ENCODE peak calls at places on chromosome 18, in nine cellular contexts. G is PC-3, Y is astrocyte of the spinal cord, T is fibroblast of mammary gland, I is HL-60, M is mammary epithelial cell, J is psoas muscle, O is H7, S is bronchial epithelial cell. A is an unnamed sample.

GRCh38 chr18:5137261-5137660 is 59.8 kb downstream of the AKAIN1 start:
- DNase-seq in M (no peak), Y (no peak), G (no peak), J (no peak), O (no peak), I (no peak), T (no peak), S (no peak), A (no peak)

GRCh38 chr18:2154278-2154677 is 417.0 kb downstream of the METTL4 start:
- DNase-seq in G (no peak), M (no peak), J (no peak), Y (no peak), I (no peak), T (no peak), S (no peak), O (no peak), A (no peak)

GRCh38 chr18:44986933-44987332 is 306.2 kb downstream of the SETBP1 start:
- DNase-seq in S (no peak), I (no peak), O (no peak), J (no peak), G (no peak), T (peak), Y (no peak), M (no peak), A (no peak)

GRCh38 chr18:13437034-13437433 is 218.5 kb downstream of the LDLRAD4 start:
- DNase-seq in O (no peak), T (no peak), J (no peak), Y (no peak), G (no peak), S (no peak), M (no peak), I (peak), A (no peak)

GRCh38 chr18:24726727-24727539 is 266.5 kb downstream of the HRH4 start:
- DNase-seq in J (peak), S (peak), G (peak), M (peak), Y (peak), T (peak), O (peak), I (peak), A (peak)

GRCh38 chr18:5463390-5463789 is 80.4 kb downstream of the EPB41L3 start:
- DNase-seq in S (no peak), G (no peak), M (no peak), Y (peak), O (no peak), T (peak), I (peak), J (peak), A (peak)

GRCh38 chr18:9147440-9148238 is 11.1 kb downstream of the ANKRD12 start:
- DNase-seq in G (peak), Y (peak), S (peak), M (peak), I (peak), T (peak), O (peak), J (no peak), A (no peak)

GRCh38 chr18:26091047-26091630 is 726 bp upstream of the SS18 start:
- DNase-seq in O (peak), M (no peak), Y (no peak), S (no peak), J (peak), I (no peak), T (peak), G (no peak), A (peak)

GRCh38 chr18:3794537-3795348 is 344.8 kb downstream of the TGIF1 start:
- DNase-seq in M (peak), Y (peak), T (peak), G (peak), J (no peak), S (peak), I (no peak), O (no peak), A (no peak)

DNA sequence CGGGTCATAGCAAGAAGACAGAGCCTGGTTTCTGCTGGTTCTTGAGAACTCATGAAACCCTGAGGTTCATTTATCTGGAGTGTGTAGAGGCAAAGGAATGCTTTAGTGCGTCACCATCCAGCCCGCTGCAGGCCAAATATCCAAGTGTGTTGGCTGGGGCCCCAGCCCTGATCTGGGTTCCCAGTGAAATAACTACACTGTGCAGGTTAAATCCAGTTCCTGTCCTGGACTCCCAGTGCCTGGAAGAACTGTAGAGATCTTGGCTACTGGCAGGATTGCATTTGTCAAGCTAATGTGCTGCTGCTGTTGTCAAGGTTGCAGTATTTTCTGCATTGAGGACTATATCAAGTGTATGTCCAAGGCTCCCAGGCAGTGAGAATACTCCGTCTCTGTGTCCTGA is 89.9 kb downstream of the MAPK4 start:
- DNase-seq in S (no peak), O (no peak), G (no peak), Y (peak), T (peak), I (no peak), J (peak), M (peak), A (peak)
- H3K4me3 ChIP-seq in S (no peak), O (no peak), G (no peak), Y (no peak), T (no peak), I (no peak), J (no peak), M (no peak), A (no peak)

DNA sequence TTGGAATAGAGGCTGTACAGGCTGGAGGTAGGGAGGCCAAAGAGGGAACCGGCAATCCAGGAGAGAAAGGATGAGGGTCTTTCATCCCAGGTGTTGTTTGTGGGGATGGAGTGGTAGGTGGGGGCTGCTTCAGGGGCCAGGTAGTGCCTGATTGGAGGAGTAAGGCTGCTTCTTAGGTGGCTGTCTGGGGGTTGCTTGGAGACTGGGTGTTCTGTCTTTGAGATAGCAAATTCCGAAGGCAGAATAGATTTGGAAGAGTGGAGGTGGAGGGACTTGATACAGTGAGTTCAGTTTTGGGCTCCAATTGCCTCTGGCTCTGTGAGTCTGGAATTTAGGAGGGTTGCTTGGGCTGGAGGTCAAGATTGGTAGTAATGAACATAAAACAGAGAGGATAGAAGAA is 5.9 kb downstream of the ZNF532 start:
- DNase-seq in J (no peak), T (no peak), G (no peak), Y (no peak), I (no peak), O (no peak), S (no peak), M (no peak), A (no peak)
- H3K4me3 ChIP-seq in J (no peak), T (no peak), G (no peak), Y (no peak), I (no peak), O (no peak), S (no peak), M (no peak), A (no peak)

GRCh38 chr18:12276736-12277554 is 22.8 kb downstream of the CIDEA start:
- DNase-seq in O (no peak), G (no peak), J (no peak), I (no peak), T (no peak), S (no peak), M (no peak), Y (no peak), A (peak)

GRCh38 chr18:12279781-12280531 is 25.8 kb downstream of the CIDEA start:
- DNase-seq in I (no peak), S (no peak), M (no peak), Y (no peak), T (no peak), G (no peak), O (no peak), J (no peak), A (no peak)

GRCh38 chr18:12281861-12282260 is 26.2 kb upstream of the TUBB6 start:
- DNase-seq in T (no peak), Y (no peak), O (no peak), I (no peak), J (no peak), G (no peak), M (no peak), S (no peak), A (no peak)

GRCh38 chr18:12278153-12278764 is 24.1 kb downstream of the CIDEA start:
- DNase-seq in J (no peak), T (no peak), I (no peak), O (peak), Y (no peak), S (peak), M (peak), G (peak), A (no peak)

DNA sequence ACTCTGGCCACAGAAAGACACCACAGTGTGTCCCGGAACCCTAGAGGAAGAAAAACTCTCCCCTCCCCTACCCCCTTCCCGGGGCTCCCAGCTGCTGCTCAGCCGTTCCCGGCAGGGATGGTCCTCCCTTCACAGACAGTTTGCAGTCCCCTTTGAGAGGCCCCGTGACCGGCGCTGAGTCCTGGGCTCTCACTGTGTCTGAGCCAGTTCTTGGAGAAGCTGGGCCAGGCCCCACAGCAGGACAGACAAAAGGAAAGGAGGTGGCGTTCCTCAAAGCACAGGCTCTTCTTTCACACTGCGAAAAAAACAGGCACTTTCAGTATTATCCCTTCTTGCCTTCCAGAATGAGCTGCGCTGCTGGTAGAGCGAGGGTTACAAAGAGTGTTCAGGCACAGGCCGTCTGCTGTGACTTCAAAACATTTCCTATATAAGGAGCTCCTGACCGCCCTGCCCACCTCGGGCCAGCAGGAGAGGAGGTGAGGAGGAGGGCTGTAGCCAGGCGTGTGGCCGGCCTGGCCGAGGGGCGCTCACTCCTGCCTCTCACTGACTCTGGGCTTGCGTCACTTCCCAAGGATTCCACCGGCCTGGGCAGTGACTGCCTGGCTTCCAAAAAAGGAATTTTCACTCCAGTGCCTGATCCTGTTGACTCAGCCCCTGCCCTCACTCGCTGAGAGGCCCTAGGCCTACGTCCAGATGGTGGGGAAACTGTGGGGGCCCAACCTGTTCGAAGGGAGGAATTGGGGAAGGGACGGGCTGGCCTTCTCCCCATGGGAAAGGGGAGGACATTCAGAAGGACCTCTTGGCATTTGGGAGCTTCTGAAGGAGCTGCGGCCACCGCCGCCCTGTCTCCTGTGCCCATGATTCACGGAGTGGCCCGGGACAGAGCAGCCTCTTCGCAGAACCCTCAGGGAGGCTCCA is 24.9 kb downstream of the CIDEA start:
- DNase-seq in Y (peak), S (peak), O (peak), T (peak), I (no peak), M (peak), J (peak), G (no peak), A (peak)
- H3K4me3 ChIP-seq in Y (peak), S (peak), O (no peak), T (peak), I (no peak), M (peak), J (peak), G (no peak), A (peak)

GRCh38 chr18:75071866-75072671 is 136.9 kb downstream of the PTGR3 start:
- DNase-seq in G (no peak), I (no peak), S (no peak), J (no peak), Y (no peak), T (no peak), M (no peak), O (no peak), A (no peak)

GRCh38 chr18:75071484-75071785 is 137.5 kb downstream of the PTGR3 start:
- DNase-seq in I (no peak), J (no peak), Y (no peak), T (no peak), S (no peak), G (no peak), M (no peak), O (no peak), A (no peak)

GRCh38 chr18:75072672-75073371 is 136.1 kb downstream of the PTGR3 start:
- DNase-seq in M (no peak), S (no peak), G (no peak), Y (no peak), J (no peak), O (no peak), T (no peak), I (no peak), A (no peak)

GRCh38 chr18:75070235-75070624 is 138.7 kb downstream of the PTGR3 start:
- DNase-seq in M (no peak), Y (no peak), O (no peak), I (no peak), S (no peak), G (no peak), J (no peak), T (no peak), A (no peak)

DNA sequence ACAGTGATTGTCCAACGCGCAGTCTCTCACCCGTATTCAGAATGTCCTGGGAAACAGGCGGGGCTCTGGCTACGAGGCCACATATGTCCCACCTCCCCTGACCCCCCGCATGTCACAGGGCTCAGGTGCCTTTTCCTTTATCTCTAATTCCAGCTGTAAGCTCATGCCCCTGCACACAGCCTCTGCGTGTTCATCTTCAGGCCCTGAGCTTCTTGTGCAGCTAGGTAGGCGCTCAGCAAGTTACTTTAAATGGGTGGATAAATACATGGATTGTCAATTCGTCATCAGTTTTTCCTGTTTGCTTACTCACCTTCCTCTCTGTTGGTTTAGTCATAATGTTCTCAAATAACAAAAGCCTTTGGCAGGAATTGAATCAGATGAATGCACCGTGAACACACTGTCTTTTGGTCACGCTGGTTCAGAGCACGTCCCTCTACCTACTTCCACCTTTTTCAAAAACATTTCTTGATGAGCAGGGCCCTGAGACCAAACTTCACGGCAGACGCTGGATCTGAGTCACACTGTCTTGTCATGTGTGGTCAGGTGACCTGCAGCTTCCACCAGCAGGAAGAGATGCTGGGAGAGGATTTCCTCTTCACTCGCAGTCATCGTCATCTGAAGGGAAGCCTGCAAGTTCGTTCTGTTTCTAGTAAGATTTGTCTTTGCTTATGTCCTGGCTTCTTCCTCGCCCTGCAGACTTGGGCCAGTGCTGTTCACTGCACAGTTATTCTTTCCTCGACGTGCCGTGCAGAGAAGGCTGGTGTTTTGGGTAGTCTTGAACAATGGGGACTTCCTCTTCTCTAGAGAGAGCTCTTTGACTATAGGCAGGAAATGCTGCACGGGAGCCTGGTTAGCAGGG is 138.1 kb downstream of the PTGR3 start:
- DNase-seq in T (peak), S (peak), Y (peak), G (peak), I (peak), M (peak), O (no peak), J (no peak), A (peak)
- H3K4me3 ChIP-seq in T (peak), S (no peak), Y (peak), G (peak), I (peak), M (no peak), O (no peak), J (peak), A (no peak)

DNA sequence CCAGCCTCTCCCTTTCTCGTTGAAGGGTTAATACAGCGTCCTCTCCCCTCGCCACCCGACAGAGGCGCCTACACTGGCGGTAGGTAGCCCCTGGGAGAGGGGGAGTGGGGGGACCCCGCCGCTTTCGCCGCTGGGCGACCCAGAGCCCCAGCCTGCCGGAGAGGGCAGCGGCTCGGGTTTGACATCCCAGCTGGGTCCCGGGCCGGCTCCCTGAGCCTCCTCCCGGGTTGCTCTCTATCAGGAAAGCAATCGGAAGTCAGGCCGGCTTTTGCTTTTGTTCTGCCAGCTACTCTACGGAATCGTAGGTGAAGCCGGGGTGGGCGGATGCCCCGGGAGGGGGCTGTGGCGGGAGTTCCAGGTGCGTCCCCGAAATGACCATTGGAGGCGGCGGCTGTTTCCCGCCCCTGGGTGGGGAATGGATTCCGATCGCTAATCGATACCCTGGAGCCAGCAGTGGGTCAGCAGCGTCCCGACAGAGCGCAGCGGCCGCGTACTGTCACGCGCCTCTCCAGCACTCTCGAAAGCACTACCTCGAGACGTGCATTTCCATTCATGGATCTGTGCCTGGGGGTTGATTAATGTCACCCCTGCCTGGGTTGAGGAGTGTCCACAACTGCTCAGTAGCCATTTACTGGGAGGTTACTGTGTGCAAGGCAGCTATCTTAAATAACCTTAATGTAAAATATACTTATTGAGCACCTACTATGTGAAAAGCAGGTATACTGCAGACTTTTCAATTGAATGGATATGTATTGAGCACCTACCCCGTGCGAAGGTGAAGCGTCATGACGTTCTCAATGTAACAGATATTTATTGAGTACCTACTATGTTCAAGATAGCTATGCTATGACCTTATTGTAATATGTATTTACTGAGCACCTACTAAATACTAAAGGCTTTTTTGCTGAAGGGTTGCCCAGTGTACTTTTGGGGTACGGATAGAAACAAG is 1.1 kb downstream of the MAPK4 start:
- DNase-seq in O (peak), Y (no peak), I (no peak), G (no peak), S (no peak), J (no peak), T (no peak), M (no peak), A (no peak)
- H3K4me3 ChIP-seq in O (peak), Y (peak), I (peak), G (no peak), S (peak), J (peak), T (peak), M (peak), A (peak)

GRCh38 chr18:58579561-58580047 is 49.3 kb downstream of the ALPK2 start:
- DNase-seq in M (no peak), O (no peak), G (no peak), I (no peak), Y (peak), J (no peak), S (no peak), T (peak), A (no peak)

GRCh38 chr18:58578835-58579560 is 49.9 kb downstream of the ALPK2 start:
- DNase-seq in I (no peak), G (peak), T (peak), O (no peak), J (no peak), S (peak), M (peak), Y (peak), A (no peak)

GRCh38 chr18:58576641-58577251 is 52.1 kb downstream of the ALPK2 start:
- DNase-seq in G (no peak), O (no peak), Y (peak), T (no peak), M (no peak), S (no peak), J (no peak), I (no peak), A (no peak)

GRCh38 chr18:58580078-58580477 is 48.8 kb downstream of the ALPK2 start:
- DNase-seq in S (no peak), Y (peak), T (peak), G (no peak), O (no peak), J (no peak), I (no peak), M (no peak), A (no peak)

GRCh38 chr18:58578321-58578720 is 50.6 kb downstream of the ALPK2 start:
- DNase-seq in Y (peak), M (no peak), J (no peak), T (peak), O (no peak), G (no peak), I (no peak), S (no peak), A (no peak)
- H3K4me3 ChIP-seq in Y (peak), M (no peak), J (peak), T (peak), O (no peak), G (no peak), I (no peak), S (no peak), A (no peak)

GRCh38 chr18:49786019-49786720 is 27.2 kb downstream of the ACAA2 start:
- DNase-seq in Y (no peak), O (no peak), G (no peak), I (no peak), T (no peak), J (no peak), M (no peak), S (no peak), A (no peak)

GRCh38 chr18:49784427-49785185 is 28.7 kb downstream of the ACAA2 start:
- DNase-seq in G (peak), M (no peak), O (no peak), T (peak), I (no peak), Y (peak), J (no peak), S (peak), A (no peak)

GRCh38 chr18:49788327-49788908 is 24.9 kb downstream of the ACAA2 start:
- DNase-seq in M (peak), G (peak), S (peak), J (no peak), T (peak), Y (peak), I (no peak), O (no peak), A (no peak)
- H3K4me3 ChIP-seq in M (no peak), G (peak), S (no peak), J (no peak), T (no peak), Y (no peak), I (no peak), O (no peak), A (no peak)

DNA sequence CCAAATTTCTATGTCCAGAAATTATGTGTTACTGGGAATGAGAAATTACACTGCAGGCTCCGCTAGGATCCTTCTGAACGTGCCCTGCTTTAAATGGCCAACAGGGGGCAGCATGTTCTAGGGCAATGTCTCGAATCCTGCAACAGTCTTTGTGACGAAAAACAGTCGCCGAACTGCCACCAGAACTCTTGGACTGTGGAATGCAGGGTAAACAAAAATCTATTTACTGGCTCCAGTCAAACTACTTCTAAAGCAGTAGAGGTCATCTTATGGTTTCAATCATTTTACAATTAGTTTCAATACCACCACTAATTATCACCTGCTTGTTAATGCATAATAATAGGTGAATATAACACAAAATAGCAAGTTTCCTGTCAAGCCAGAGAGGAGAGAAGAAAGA is 9.8 kb upstream of the ZNF397 start:
- DNase-seq in O (peak), S (peak), G (peak), Y (peak), I (peak), T (peak), J (peak), M (peak), A (peak)
- H3K4me3 ChIP-seq in O (no peak), S (no peak), G (peak), Y (peak), I (no peak), T (no peak), J (peak), M (no peak), A (peak)